ENCODE peak calls at places on chromosome 18, in nine cellular contexts. M is hepatocyte; N is epithelial cell of esophagus; Y is prostate gland; R is astrocyte of the spinal cord; B is GM10248; W is lung; H is OCI-LY7; S is CD8-positive, alpha-beta T cell. P is an unnamed sample.

GRCh38 chr18:471701-472100 is 28.8 kb downstream of the COLEC12 start:
- DNase-seq in B (no peak), Y (no peak), S (no peak), W (no peak), R (no peak), H (no peak), M (no peak), N (no peak), P (no peak)

GRCh38 chr18:35410561-35410960 is 33.4 kb upstream of the ZNF396 start:
- DNase-seq in B (no peak), M (no peak), S (no peak), W (no peak), Y (no peak), N (no peak), R (no peak), H (peak), P (no peak)

GRCh38 chr18:56913970-56914369 is 232.9 kb upstream of the BOD1L2 start:
- DNase-seq in M (no peak), S (no peak), R (no peak), W (no peak), B (no peak), H (no peak), Y (no peak), N (no peak), P (no peak)

GRCh38 chr18:58847383-58848071 is 17.1 kb upstream of the ZNF532 start:
- DNase-seq in Y (no peak), N (peak), S (no peak), W (no peak), M (no peak), B (no peak), H (no peak), R (no peak), P (no peak)

GRCh38 chr18:56043691-56044090 is 455.7 kb upstream of the TCF4 start:
- DNase-seq in B (no peak), N (no peak), M (no peak), R (peak), Y (peak), W (no peak), S (no peak), H (no peak), P (no peak)

GRCh38 chr18:46623541-46623940 is 33.5 kb downstream of the LOXHD1 start:
- DNase-seq in W (peak), N (peak), M (no peak), B (no peak), R (no peak), S (peak), Y (no peak), H (no peak), P (no peak)

GRCh38 chr18:77059294-77059916 is 73.2 kb downstream of the MBP start:
- DNase-seq in M (peak), B (no peak), Y (no peak), W (no peak), H (peak), R (peak), N (peak), S (no peak), P (no peak)

GRCh38 chr18:68803371-68803770 is 5.5 kb downstream of the CCDC102B start:
- DNase-seq in R (peak), S (no peak), W (peak), H (no peak), M (peak), Y (no peak), B (no peak), N (no peak), P (no peak)

GRCh38 chr18:2856499-2856898 is 9.7 kb downstream of the EMILIN2 start:
- DNase-seq in B (no peak), N (no peak), M (no peak), R (no peak), Y (no peak), H (no peak), S (no peak), W (no peak), P (no peak)

GRCh38 chr18:33749831-33750230 is 171.8 kb downstream of the ASXL3 start:
- DNase-seq in M (no peak), Y (no peak), S (no peak), R (no peak), H (no peak), N (no peak), W (no peak), B (no peak), P (no peak)

GRCh38 chr18:8765692-8766463 is 60.5 kb downstream of the MTCL1 start:
- DNase-seq in Y (no peak), M (peak), R (peak), S (no peak), B (no peak), N (no peak), H (no peak), W (no peak), P (no peak)

GRCh38 chr18:59047321-59047991 is 92.2 kb upstream of the SEC11C start:
- DNase-seq in W (no peak), M (no peak), H (no peak), R (no peak), N (no peak), Y (no peak), B (no peak), S (no peak), P (no peak)

GRCh38 chr18:76824754-76825153 is 2.4 kb downstream of the ZNF236 start:
- DNase-seq in S (no peak), M (no peak), W (no peak), N (no peak), R (no peak), Y (no peak), H (no peak), B (no peak), P (no peak)

GRCh38 chr18:2958819-2959298 is 54.1 kb downstream of the LPIN2 start:
- DNase-seq in R (peak), N (no peak), W (no peak), S (no peak), B (peak), M (peak), Y (no peak), H (peak), P (no peak)

GRCh38 chr18:58605027-58606020 is 23.6 kb downstream of the ALPK2 start:
- DNase-seq in W (no peak), R (peak), Y (no peak), H (no peak), B (no peak), S (peak), N (peak), M (no peak), P (no peak)

GRCh38 chr18:23924813-23925212 is 89.7 kb upstream of the TTC39C start:
- DNase-seq in R (peak), B (no peak), M (no peak), W (no peak), N (no peak), S (no peak), H (no peak), Y (no peak), P (no peak)

GRCh38 chr18:79378416-79379250 is 17.1 kb upstream of the NFATC1 start:
- DNase-seq in Y (peak), B (peak), M (peak), S (peak), W (peak), R (peak), H (peak), N (peak), P (peak)

GRCh38 chr18:48136051-48136543 is 205.6 kb upstream of the SMAD2 start:
- DNase-seq in M (no peak), Y (no peak), N (no peak), S (no peak), H (no peak), W (peak), R (no peak), B (no peak), P (no peak)
- TF ChIP-seq CTCF in M (peak), Y (peak), N (no peak), S (no peak), H (no peak), W (no peak), R (no peak), B (no peak), P (no peak)

GRCh38 chr18:63069496-63069895 is 250.1 kb downstream of the BCL2 start:
- DNase-seq in S (no peak), B (no peak), Y (no peak), R (no peak), W (no peak), H (no peak), N (no peak), M (no peak), P (no peak)

GRCh38 chr18:63071566-63072175 is 247.9 kb downstream of the BCL2 start:
- DNase-seq in Y (no peak), H (no peak), W (no peak), B (no peak), R (no peak), N (peak), M (no peak), S (no peak), P (no peak)

GRCh38 chr18:63070750-63071502 is 248.6 kb downstream of the BCL2 start:
- DNase-seq in S (no peak), Y (no peak), B (no peak), M (peak), H (no peak), W (no peak), N (no peak), R (no peak), P (no peak)

GRCh38 chr18:63074987-63075404 is 244.6 kb downstream of the BCL2 start:
- DNase-seq in W (peak), R (peak), N (peak), M (peak), S (peak), Y (peak), B (peak), H (no peak), P (peak)

DNA sequence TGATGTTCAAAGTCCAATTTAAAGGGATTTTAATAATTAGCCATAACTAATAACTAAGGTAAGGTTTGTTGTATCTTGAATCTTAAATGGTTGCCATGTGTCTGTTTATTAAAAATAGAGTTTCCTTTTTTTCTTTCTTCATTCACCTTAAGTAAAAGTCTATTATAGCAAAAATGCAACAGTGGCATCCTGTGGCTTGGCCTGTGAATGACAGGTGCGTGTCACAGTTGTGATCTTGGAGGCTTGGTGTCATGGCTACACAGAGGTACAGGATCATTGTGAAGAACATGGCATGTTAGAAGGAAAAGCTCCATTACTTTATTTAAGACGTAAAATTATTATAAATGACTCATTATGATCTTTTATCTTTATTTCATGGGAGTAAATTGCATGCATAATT is 246.1 kb downstream of the BCL2 start:
- DNase-seq in S (no peak), Y (no peak), H (peak), M (no peak), R (no peak), B (peak), N (no peak), W (no peak), P (no peak)
- TF ChIP-seq CTCF in S (no peak), Y (no peak), H (peak), M (peak), R (no peak), B (peak), N (peak), W (no peak), P (no peak)

GRCh38 chr18:11998182-11998581 is 16.9 kb downstream of the IMPA2 start:
- DNase-seq in N (no peak), M (no peak), R (no peak), B (no peak), W (no peak), H (no peak), Y (no peak), S (no peak), P (no peak)

GRCh38 chr18:11996190-11996754 is 15.0 kb downstream of the IMPA2 start:
- DNase-seq in B (no peak), Y (no peak), R (no peak), S (no peak), W (no peak), H (no peak), N (no peak), M (no peak), P (no peak)

GRCh38 chr18:11995445-11996189 is 14.3 kb downstream of the IMPA2 start:
- DNase-seq in B (peak), W (peak), H (peak), M (peak), S (peak), N (peak), Y (peak), R (peak), P (peak)

GRCh38 chr18:11996907-11997306 is 15.6 kb downstream of the IMPA2 start:
- DNase-seq in N (no peak), M (no peak), R (no peak), W (no peak), S (no peak), Y (no peak), B (no peak), H (no peak), P (no peak)

GRCh38 chr18:11997466-11997865 is 16.2 kb downstream of the IMPA2 start:
- DNase-seq in H (no peak), Y (no peak), R (no peak), W (no peak), M (no peak), N (no peak), B (no peak), S (no peak), P (no peak)
- TF ChIP-seq CTCF in H (no peak), Y (no peak), R (no peak), W (no peak), M (no peak), N (no peak), B (no peak), S (no peak), P (no peak)

GRCh38 chr18:12310762-12311161 is 2.7 kb downstream of the TUBB6 start:
- DNase-seq in Y (no peak), B (no peak), R (no peak), N (no peak), M (no peak), H (no peak), W (no peak), S (no peak), P (no peak)
- TF ChIP-seq CTCF in Y (no peak), B (no peak), R (no peak), N (no peak), M (no peak), H (no peak), W (no peak), S (no peak), P (no peak)

GRCh38 chr18:37393945-37394609 is 171.5 kb downstream of the CELF4 start:
- DNase-seq in W (peak), B (peak), H (no peak), M (peak), R (peak), S (no peak), Y (no peak), N (no peak), P (no peak)
- TF ChIP-seq CTCF in W (no peak), B (no peak), H (no peak), M (peak), R (no peak), S (no peak), Y (no peak), N (no peak), P (no peak)

DNA sequence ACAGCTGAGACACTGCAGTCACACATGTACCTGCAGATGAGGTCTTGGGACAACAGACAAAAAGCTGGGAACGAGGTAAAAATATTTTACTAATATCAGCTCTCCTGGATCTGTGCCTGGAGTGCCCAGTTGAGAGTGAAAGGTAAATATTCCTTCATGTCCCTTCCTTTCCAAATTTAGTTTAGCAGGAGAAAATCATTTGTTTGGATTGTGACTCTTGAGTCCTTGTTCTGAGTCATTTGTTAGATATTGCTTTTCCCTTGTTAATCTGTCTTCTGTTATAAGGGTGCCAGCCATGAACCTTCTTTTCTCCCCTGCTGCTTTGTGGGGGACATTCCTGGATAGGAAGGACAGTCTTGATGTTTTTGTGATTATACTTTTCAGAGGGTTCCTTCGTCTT is 329.2 kb downstream of the DSC3 start:
- DNase-seq in B (no peak), M (no peak), N (no peak), S (no peak), W (no peak), Y (no peak), R (no peak), H (no peak), P (no peak)
- TF ChIP-seq CTCF in B (no peak), M (no peak), N (no peak), S (no peak), W (no peak), Y (no peak), R (no peak), H (no peak), P (no peak)

GRCh38 chr18:13136689-13137040 is 81.9 kb upstream of the LDLRAD4 start:
- DNase-seq in R (peak), N (no peak), W (no peak), B (peak), H (no peak), M (no peak), S (no peak), Y (no peak), P (no peak)
- TF ChIP-seq CTCF in R (no peak), N (no peak), W (no peak), B (no peak), H (no peak), M (no peak), S (no peak), Y (no peak), P (no peak)

P was measured in omental fat pad.